ENCODE peak calls at places on chromosomes 5 and 9, in five cellular contexts. G, H, K, J and A are unnamed samples.

GRCh38 chr5:55601209-55601618 is 66.5 kb upstream of the PLPP1 start:
- DNase-seq in H (no peak), G (peak), K (peak), J (peak), A (peak)

GRCh38 chr5:1345876-1346626 is 1.2 kb upstream of the CLPTM1L start:
- DNase-seq in G (no peak), H (no peak), K (no peak), J (no peak), A (no peak)

GRCh38 chr5:14775857-14776256 is 95.7 kb downstream of the ANKH start:
- DNase-seq in H (no peak), G (no peak), J (peak), K (peak), A (peak)

GRCh38 chr9:135818718-135819475 is 88.4 kb downstream of the CAMSAP1 start:
- DNase-seq in H (no peak), K (no peak), J (no peak), G (no peak), A (no peak)

GRCh38 chr5:171355302-171355724 is 32.3 kb upstream of the NPM1 start:
- DNase-seq in J (no peak), G (no peak), H (no peak), K (no peak), A (no peak)

GRCh38 chr5:95384485-95385213 is 6.5 kb upstream of the FAM81B start:
- DNase-seq in K (no peak), G (no peak), J (no peak), H (no peak), A (no peak)

GRCh38 chr5:120794121-120794520 is 330.0 kb downstream of the PRR16 start:
- DNase-seq in J (peak), G (no peak), H (no peak), K (no peak), A (no peak)

GRCh38 chr5:1103505-1104326 is 8.1 kb downstream of the SLC12A7 start:
- DNase-seq in G (no peak), K (peak), H (no peak), J (no peak), A (no peak)

GRCh38 chr9:113568081-113568435 is 104.5 kb downstream of the RGS3 start:
- DNase-seq in J (no peak), H (no peak), G (no peak), K (peak), A (no peak)

GRCh38 chr5:57299945-57300344 is 126.1 kb downstream of the GPBP1 start:
- DNase-seq in G (no peak), H (no peak), K (no peak), J (no peak), A (no peak)

GRCh38 chr5:96248152-96248551 is 184.9 kb downstream of the PCSK1 start:
- DNase-seq in G (no peak), K (no peak), J (no peak), H (no peak), A (no peak)

GRCh38 chr9:101860920-101861319 is 122.5 kb upstream of the GRIN3A start:
- DNase-seq in H (no peak), J (no peak), K (no peak), G (no peak), A (no peak)

GRCh38 chr9:31089822-31090221 is 1294.6 kb upstream of the ACO1 start:
- DNase-seq in H (no peak), J (peak), K (no peak), G (no peak), A (peak)

GRCh38 chr5:83551826-83552225 is 80.3 kb downstream of the VCAN start:
- DNase-seq in G (no peak), J (peak), K (no peak), H (no peak), A (peak)